ENCODE peak calls at places on chromosomes 7 and 10, in ten cellular contexts. One of them, this sample, is unnamed.

GRCh38 chr10:112835933-112836564 is 114.0 kb upstream of the TCF7L2 start:
- DNase-seq in NCI-H1105 treated with DMSO at 0.1 percent for 48 hours: no peak
- DNase-seq in iris pigment epithelial cell: peak
- DNase-seq in body of pancreas: peak
- DNase-seq in GM04504: no peak
- DNase-seq in GM13977: no peak
- DNase-seq in NAMALWA: no peak
- DNase-seq in T-helper 2 cell: no peak
- DNase-seq in small intestine: no peak
- DNase-seq in activated naive CD4-positive, alpha-beta T cell: no peak
- DNase-seq in this sample: peak

GRCh38 chr10:35152992-35153391 is 26.3 kb downstream of the CREM start:
- DNase-seq in NCI-H1105 treated with DMSO at 0.1 percent for 48 hours: no peak
- DNase-seq in small intestine: no peak
- DNase-seq in T-helper 2 cell: no peak
- DNase-seq in body of pancreas: no peak
- DNase-seq in GM04504: no peak
- DNase-seq in activated naive CD4-positive, alpha-beta T cell: no peak
- DNase-seq in iris pigment epithelial cell: no peak
- DNase-seq in NAMALWA: no peak
- DNase-seq in GM13977: no peak
- DNase-seq in this sample: no peak

GRCh38 chr10:105834261-105835059 is 1193.4 kb downstream of the SORCS3 start:
- DNase-seq in iris pigment epithelial cell: no peak
- DNase-seq in activated naive CD4-positive, alpha-beta T cell: no peak
- DNase-seq in NCI-H1105 treated with DMSO at 0.1 percent for 48 hours: no peak
- DNase-seq in GM13977: no peak
- DNase-seq in body of pancreas: no peak
- DNase-seq in GM04504: no peak
- DNase-seq in small intestine: no peak
- DNase-seq in NAMALWA: no peak
- DNase-seq in T-helper 2 cell: no peak
- DNase-seq in this sample: no peak

GRCh38 chr10:90968448-90969086 is 47.7 kb upstream of the ANKRD1 start:
- DNase-seq in NAMALWA: no peak
- DNase-seq in GM13977: no peak
- DNase-seq in body of pancreas: no peak
- DNase-seq in NCI-H1105 treated with DMSO at 0.1 percent for 48 hours: no peak
- DNase-seq in small intestine: no peak
- DNase-seq in GM04504: peak
- DNase-seq in activated naive CD4-positive, alpha-beta T cell: no peak
- DNase-seq in iris pigment epithelial cell: peak
- DNase-seq in T-helper 2 cell: no peak
- DNase-seq in this sample: no peak

GRCh38 chr7:116836911-116837310 is 25.5 kb upstream of the CAPZA2 start:
- DNase-seq in iris pigment epithelial cell: peak
- DNase-seq in body of pancreas: no peak
- DNase-seq in NAMALWA: no peak
- DNase-seq in GM13977: no peak
- DNase-seq in small intestine: peak
- DNase-seq in GM04504: no peak
- DNase-seq in activated naive CD4-positive, alpha-beta T cell: no peak
- DNase-seq in NCI-H1105 treated with DMSO at 0.1 percent for 48 hours: no peak
- DNase-seq in T-helper 2 cell: no peak
- DNase-seq in this sample: no peak

GRCh38 chr7:45897042-45897690 is 8.9 kb downstream of the IGFBP1 start:
- DNase-seq in iris pigment epithelial cell: peak
- DNase-seq in T-helper 2 cell: no peak
- DNase-seq in small intestine: no peak
- DNase-seq in GM04504: no peak
- DNase-seq in activated naive CD4-positive, alpha-beta T cell: no peak
- DNase-seq in body of pancreas: no peak
- DNase-seq in NCI-H1105 treated with DMSO at 0.1 percent for 48 hours: no peak
- DNase-seq in NAMALWA: no peak
- DNase-seq in GM13977: no peak
- DNase-seq in this sample: no peak

GRCh38 chr10:101215397-101216206 is 13.7 kb downstream of the LBX1 start:
- DNase-seq in NCI-H1105 treated with DMSO at 0.1 percent for 48 hours: peak
- DNase-seq in iris pigment epithelial cell: no peak
- DNase-seq in T-helper 2 cell: no peak
- DNase-seq in small intestine: no peak
- DNase-seq in body of pancreas: no peak
- DNase-seq in GM13977: no peak
- DNase-seq in activated naive CD4-positive, alpha-beta T cell: no peak
- DNase-seq in NAMALWA: no peak
- DNase-seq in GM04504: no peak
- DNase-seq in this sample: no peak

GRCh38 chr7:6453737-6454136 is 6.0 kb upstream of the DAGLB start:
- DNase-seq in NCI-H1105 treated with DMSO at 0.1 percent for 48 hours: no peak
- DNase-seq in activated naive CD4-positive, alpha-beta T cell: no peak
- DNase-seq in GM04504: peak
- DNase-seq in body of pancreas: no peak
- DNase-seq in small intestine: no peak
- DNase-seq in T-helper 2 cell: no peak
- DNase-seq in GM13977: no peak
- DNase-seq in iris pigment epithelial cell: peak
- DNase-seq in NAMALWA: no peak
- DNase-seq in this sample: no peak

GRCh38 chr7:129222064-129222463 is 2.8 kb upstream of the AHCYL2 start:
- DNase-seq in small intestine: no peak
- DNase-seq in iris pigment epithelial cell: no peak
- DNase-seq in NAMALWA: peak
- DNase-seq in NCI-H1105 treated with DMSO at 0.1 percent for 48 hours: no peak
- DNase-seq in GM04504: no peak
- DNase-seq in body of pancreas: no peak
- DNase-seq in T-helper 2 cell: no peak
- DNase-seq in GM13977: no peak
- DNase-seq in activated naive CD4-positive, alpha-beta T cell: no peak
- DNase-seq in this sample: no peak

GRCh38 chr10:93334901-93335312 is 147.2 kb downstream of the MYOF start:
- DNase-seq in GM13977: no peak
- DNase-seq in NAMALWA: no peak
- DNase-seq in T-helper 2 cell: no peak
- DNase-seq in NCI-H1105 treated with DMSO at 0.1 percent for 48 hours: no peak
- DNase-seq in activated naive CD4-positive, alpha-beta T cell: no peak
- DNase-seq in GM04504: peak
- DNase-seq in small intestine: no peak
- DNase-seq in iris pigment epithelial cell: peak
- DNase-seq in body of pancreas: no peak
- DNase-seq in this sample: no peak

GRCh38 chr7:107147464-107148214 is 21.2 kb upstream of the HBP1 start:
- DNase-seq in iris pigment epithelial cell: peak
- DNase-seq in activated naive CD4-positive, alpha-beta T cell: no peak
- DNase-seq in body of pancreas: peak
- DNase-seq in GM04504: no peak
- DNase-seq in T-helper 2 cell: no peak
- DNase-seq in small intestine: peak
- DNase-seq in GM13977: peak
- DNase-seq in NAMALWA: peak
- DNase-seq in NCI-H1105 treated with DMSO at 0.1 percent for 48 hours: peak
- DNase-seq in this sample: no peak

GRCh38 chr7:137731436-137731835 is 115.3 kb downstream of the DGKI start:
- DNase-seq in GM13977: no peak
- DNase-seq in GM04504: peak
- DNase-seq in T-helper 2 cell: no peak
- DNase-seq in body of pancreas: no peak
- DNase-seq in activated naive CD4-positive, alpha-beta T cell: no peak
- DNase-seq in NCI-H1105 treated with DMSO at 0.1 percent for 48 hours: no peak
- DNase-seq in NAMALWA: no peak
- DNase-seq in iris pigment epithelial cell: peak
- DNase-seq in small intestine: no peak
- DNase-seq in this sample: no peak

GRCh38 chr7:111113263-111114017 is 22.5 kb downstream of the LRRN3 start:
- DNase-seq in activated naive CD4-positive, alpha-beta T cell: no peak
- DNase-seq in NAMALWA: no peak
- DNase-seq in GM13977: no peak
- DNase-seq in small intestine: no peak
- DNase-seq in NCI-H1105 treated with DMSO at 0.1 percent for 48 hours: no peak
- DNase-seq in iris pigment epithelial cell: peak
- DNase-seq in body of pancreas: no peak
- DNase-seq in T-helper 2 cell: no peak
- DNase-seq in GM04504: no peak
- DNase-seq in this sample: no peak

GRCh38 chr7:156064921-156065386 is 252.7 kb upstream of the SHH start:
- DNase-seq in NAMALWA: no peak
- DNase-seq in activated naive CD4-positive, alpha-beta T cell: no peak
- DNase-seq in iris pigment epithelial cell: peak
- DNase-seq in GM13977: no peak
- DNase-seq in small intestine: no peak
- DNase-seq in T-helper 2 cell: no peak
- DNase-seq in body of pancreas: no peak
- DNase-seq in NCI-H1105 treated with DMSO at 0.1 percent for 48 hours: no peak
- DNase-seq in GM04504: no peak
- DNase-seq in this sample: no peak

GRCh38 chr7:152086513-152086912 is 61.0 kb downstream of the GALNT11 start:
- DNase-seq in activated naive CD4-positive, alpha-beta T cell: no peak
- DNase-seq in NCI-H1105 treated with DMSO at 0.1 percent for 48 hours: no peak
- DNase-seq in T-helper 2 cell: no peak
- DNase-seq in GM04504: no peak
- DNase-seq in GM13977: no peak
- DNase-seq in iris pigment epithelial cell: no peak
- DNase-seq in body of pancreas: no peak
- DNase-seq in NAMALWA: no peak
- DNase-seq in small intestine: no peak
- DNase-seq in this sample: no peak

GRCh38 chr7:30069096-30069867 is 41.1 kb downstream of the PLEKHA8 start:
- DNase-seq in T-helper 2 cell: no peak
- DNase-seq in GM13977: no peak
- DNase-seq in GM04504: no peak
- DNase-seq in small intestine: no peak
- DNase-seq in iris pigment epithelial cell: peak
- DNase-seq in activated naive CD4-positive, alpha-beta T cell: no peak
- DNase-seq in body of pancreas: no peak
- DNase-seq in NAMALWA: no peak
- DNase-seq in NCI-H1105 treated with DMSO at 0.1 percent for 48 hours: no peak
- DNase-seq in this sample: no peak

GRCh38 chr7:24874791-24875190 is 105.2 kb downstream of the OSBPL3 start:
- DNase-seq in NAMALWA: no peak
- DNase-seq in NCI-H1105 treated with DMSO at 0.1 percent for 48 hours: no peak
- DNase-seq in small intestine: no peak
- DNase-seq in iris pigment epithelial cell: no peak
- DNase-seq in T-helper 2 cell: no peak
- DNase-seq in GM13977: no peak
- DNase-seq in body of pancreas: no peak
- DNase-seq in GM04504: no peak
- DNase-seq in activated naive CD4-positive, alpha-beta T cell: no peak
- DNase-seq in this sample: no peak

GRCh38 chr10:96789571-96790108 is 42.5 kb upstream of the LCOR start:
- DNase-seq in activated naive CD4-positive, alpha-beta T cell: no peak
- DNase-seq in GM13977: peak
- DNase-seq in GM04504: no peak
- DNase-seq in body of pancreas: no peak
- DNase-seq in NCI-H1105 treated with DMSO at 0.1 percent for 48 hours: no peak
- DNase-seq in T-helper 2 cell: no peak
- DNase-seq in NAMALWA: peak
- DNase-seq in small intestine: no peak
- DNase-seq in iris pigment epithelial cell: no peak
- DNase-seq in this sample: no peak

GRCh38 chr10:22662693-22663330 is 51.6 kb downstream of the PIP4K2A start:
- DNase-seq in GM04504: no peak
- DNase-seq in NAMALWA: no peak
- DNase-seq in activated naive CD4-positive, alpha-beta T cell: no peak
- DNase-seq in T-helper 2 cell: no peak
- DNase-seq in iris pigment epithelial cell: no peak
- DNase-seq in body of pancreas: no peak
- DNase-seq in GM13977: no peak
- DNase-seq in NCI-H1105 treated with DMSO at 0.1 percent for 48 hours: no peak
- DNase-seq in small intestine: no peak
- DNase-seq in this sample: no peak

GRCh38 chr7:89554209-89554608 is 600.1 kb upstream of the STEAP1 start:
- DNase-seq in body of pancreas: no peak
- DNase-seq in GM13977: no peak
- DNase-seq in GM04504: no peak
- DNase-seq in iris pigment epithelial cell: no peak
- DNase-seq in NCI-H1105 treated with DMSO at 0.1 percent for 48 hours: no peak
- DNase-seq in NAMALWA: no peak
- DNase-seq in T-helper 2 cell: no peak
- DNase-seq in small intestine: no peak
- DNase-seq in activated naive CD4-positive, alpha-beta T cell: no peak
- DNase-seq in this sample: no peak

GRCh38 chr10:105188737-105189463 is 547.8 kb downstream of the SORCS3 start:
- DNase-seq in GM04504: no peak
- DNase-seq in NAMALWA: no peak
- DNase-seq in GM13977: no peak
- DNase-seq in body of pancreas: no peak
- DNase-seq in T-helper 2 cell: no peak
- DNase-seq in NCI-H1105 treated with DMSO at 0.1 percent for 48 hours: no peak
- DNase-seq in activated naive CD4-positive, alpha-beta T cell: no peak
- DNase-seq in iris pigment epithelial cell: peak
- DNase-seq in small intestine: no peak
- DNase-seq in this sample: no peak

GRCh38 chr7:102220229-102220850 is 66.3 kb upstream of the SH2B2 start:
- DNase-seq in T-helper 2 cell: no peak
- DNase-seq in NAMALWA: peak
- DNase-seq in small intestine: no peak
- DNase-seq in GM13977: no peak
- DNase-seq in activated naive CD4-positive, alpha-beta T cell: no peak
- DNase-seq in body of pancreas: no peak
- DNase-seq in iris pigment epithelial cell: peak
- DNase-seq in NCI-H1105 treated with DMSO at 0.1 percent for 48 hours: no peak
- DNase-seq in GM04504: no peak
- DNase-seq in this sample: no peak

This sample was measured in left lobe of liver.